ENCODE peak calls at places on chromosome 4, in five cellular contexts. Y is IMR-90, J is Peyer's patch, F is A549, E is stomach. W is an unnamed sample.

GRCh38 chr4:20662851-20663250 is 37.4 kb upstream of the PACRGL start:
- DNase-seq in F (no peak), E (no peak), J (no peak), Y (peak; percentile 4), W (no peak)

GRCh38 chr4:102390438-102390837 is 45.2 kb upstream of the SLC39A8 start:
- DNase-seq in E (no peak), J (no peak), F (no peak), Y (no peak), W (no peak)

GRCh38 chr4:141132689-141133145 is 552 bp downstream of the RNF150 start:
- DNase-seq in J (no peak), F (no peak), E (no peak), Y (peak; percentile 29), W (peak; percentile 83)

GRCh38 chr4:68109891-68110290 is 19.8 kb downstream of the TMPRSS11F start:
- DNase-seq in Y (no peak), J (no peak), E (no peak), F (no peak), W (no peak)

GRCh38 chr4:38765391-38765790 is 17.4 kb downstream of the TLR10 start:
- DNase-seq in E (no peak), Y (peak; percentile 80), F (no peak), J (no peak), W (no peak)

GRCh38 chr4:107854326-107855030 is 29.7 kb downstream of the SGMS2 start:
- DNase-seq in J (no peak), E (no peak), F (no peak), Y (peak; percentile 14), W (no peak)

GRCh38 chr4:743463-744211 is 38.0 kb downstream of the PCGF3 start:
- DNase-seq in J (no peak), F (no peak), Y (peak; percentile 35), E (no peak), W (no peak)

GRCh38 chr4:156377036-156377700 is 423.5 kb upstream of the CTSO start:
- DNase-seq in Y (peak; percentile 64), J (no peak), F (no peak), E (no peak), W (no peak)

GRCh38 chr4:21884615-21885014 is 64.0 kb downstream of the KCNIP4 start:
- DNase-seq in Y (no peak), F (no peak), J (no peak), E (no peak), W (no peak)

GRCh38 chr4:76626686-76627465 is 191.8 kb downstream of the SHROOM3 start:
- DNase-seq in J (no peak), Y (peak; percentile 13), F (peak; percentile 34), E (no peak), W (no peak)

DNA sequence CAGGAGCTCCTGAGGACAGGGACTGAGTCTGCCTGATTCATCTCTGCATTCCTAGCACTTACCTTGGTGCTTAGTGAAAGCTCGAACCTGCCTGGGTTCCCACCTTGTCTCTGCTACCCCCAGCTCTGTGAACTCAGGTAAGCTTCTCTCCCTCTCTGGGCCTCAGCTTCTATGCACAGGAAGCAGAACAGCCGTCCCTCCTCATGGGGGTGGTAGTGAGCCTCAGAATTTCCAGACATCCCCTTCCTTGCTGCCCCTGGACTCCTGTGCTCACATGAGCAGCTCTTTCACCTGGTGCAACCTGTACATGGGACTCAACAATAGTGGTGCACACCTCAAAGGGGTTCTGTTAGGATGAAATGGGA is 50.8 kb downstream of the HTRA3 start:
- DNase-seq in E (peak; percentile 22), J (no peak), F (no peak), Y (no peak), W (no peak)
- TF ChIP-seq CTCF in E (no peak), J (no peak), F (no peak), Y (no peak), W (no peak)

GRCh38 chr4:81504685-81505598 is 33.2 kb upstream of the RASGEF1B start:
- DNase-seq in E (peak; percentile 52), Y (no peak), J (peak; percentile 86), F (no peak), W (peak; percentile 86)
- TF ChIP-seq POLR2A in E (no peak), Y (no peak), J (no peak), F (no peak), W (no peak)

GRCh38 chr4:153450545-153450917 is 15.6 kb upstream of the TMEM131L start:
- DNase-seq in Y (no peak), J (no peak), E (no peak), F (no peak), W (no peak)
- H3K4me3 ChIP-seq in Y (no peak overlapping the region), J (no peak overlapping the region), E (no peak overlapping the region), F (no peak overlapping the region), W (no peak overlapping the region)

DNA sequence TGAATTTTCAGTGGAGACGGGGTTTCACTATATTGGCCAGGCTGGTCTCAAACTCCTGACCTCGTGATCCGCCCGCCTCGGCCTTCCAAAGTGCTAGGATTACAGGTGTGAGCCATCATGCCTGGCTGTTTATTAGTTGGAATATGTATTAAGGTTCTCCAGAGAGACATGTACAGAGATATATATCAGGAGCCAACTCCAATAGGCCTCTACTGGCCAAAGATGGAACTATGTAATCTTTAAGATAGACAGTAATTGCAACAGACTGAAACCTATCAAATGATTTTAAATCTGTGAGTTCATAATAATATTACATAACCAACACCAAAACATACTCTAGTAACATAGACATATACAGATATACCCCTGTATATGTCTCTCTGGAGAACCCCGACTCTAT is 5.8 kb upstream of the DMP1 start:
- DNase-seq in J (no peak), E (no peak), Y (no peak), F (no peak), W (no peak)
- TF ChIP-seq CTCF in J (no peak), E (no peak), Y (no peak), F (no peak), W (no peak)